ENCODE peak calls at places on chromosomes 13 and 19, in four cellular contexts. W is K562, U is GM12878, Y is HepG2. B is an unnamed sample.

GRCh38 chr13:57970404-57970803 is 338.9 kb downstream of the PCDH17 start:
- DNase-seq in Y (no peak), U (no peak), W (no peak), B (no peak)

GRCh38 chr13:99214232-99214631 is 13.6 kb downstream of the UBAC2 start:
- DNase-seq in Y (no peak), U (peak), W (no peak), B (no peak)

GRCh38 chr19:42216653-42217521 is 590 bp downstream of the DEDD2 start:
- DNase-seq in Y (peak), U (no peak), W (peak), B (peak)

GRCh38 chr19:24098359-24098758 is 11.4 kb downstream of the ZNF254 start:
- DNase-seq in W (no peak), U (no peak), Y (no peak), B (no peak)

GRCh38 chr19:18098891-18099622 is 1.5 kb downstream of the MAST3 start:
- DNase-seq in W (peak), U (peak), Y (no peak), B (no peak)

GRCh38 chr19:41442473-41443360 is at the start of gene ERICH4:
- DNase-seq in Y (no peak), W (no peak), U (no peak), B (no peak)

GRCh38 chr13:77338961-77339401 is 12.1 kb upstream of the MYCBP2 start:
- DNase-seq in Y (no peak), U (no peak), W (no peak), B (no peak)

GRCh38 chr19:33394006-33394722 is 20.7 kb downstream of the CEBPG start:
- DNase-seq in U (no peak), Y (peak), W (no peak), B (no peak)

GRCh38 chr19:4370418-4371041 is 27.2 kb downstream of the MPND start:
- DNase-seq in Y (no peak), W (no peak), U (no peak), B (no peak)

GRCh38 chr19:52778811-52779210 is 7.8 kb downstream of the ZNF600 start:
- DNase-seq in U (peak), W (no peak), Y (no peak), B (no peak)

GRCh38 chr19:8302357-8302691 is 5.8 kb downstream of the CD320 start:
- DNase-seq in Y (no peak), U (no peak), W (peak), B (no peak)

GRCh38 chr19:46366620-46367277 is 19.9 kb downstream of the PPP5C start:
- DNase-seq in Y (no peak), W (no peak), U (no peak), B (no peak)

GRCh38 chr13:96751089-96751488 is 243.2 kb downstream of the OXGR1 start:
- DNase-seq in W (no peak), Y (no peak), U (no peak), B (no peak)

GRCh38 chr13:51811046-51811445 is 7.1 kb upstream of the DHRS12 start:
- DNase-seq in W (no peak), U (no peak), Y (no peak), B (no peak)

GRCh38 chr19:47240996-47241918 is 10.3 kb upstream of the BBC3 start:
- DNase-seq in W (peak), U (no peak), Y (peak), B (peak)

GRCh38 chr13:60583911-60584753 is 187.1 kb downstream of the TDRD3 start:
- DNase-seq in Y (no peak), W (peak), U (no peak), B (no peak)

GRCh38 chr19:41541990-41542584 is 33.9 kb upstream of the CEACAM21 start:
- DNase-seq in Y (peak), W (peak), U (no peak), B (peak)

GRCh38 chr13:93927431-93927830 is 552.1 kb downstream of the DCT start:
- DNase-seq in W (no peak), Y (no peak), U (no peak), B (no peak)

GRCh38 chr13:94886191-94886590 is 173.8 kb upstream of the SOX21 start:
- DNase-seq in Y (no peak), U (no peak), W (no peak), B (no peak)

GRCh38 chr13:18992791-18993190 is 188.8 kb downstream of the TUBA3C start:
- DNase-seq in W (no peak), Y (no peak), U (no peak), B (no peak)

GRCh38 chr19:52665529-52665928 is 27.4 kb upstream of the ZNF83 start:
- DNase-seq in U (no peak), Y (no peak), W (peak), B (no peak)

GRCh38 chr13:110390572-110390971 is 83.5 kb downstream of the COL4A2 start:
- DNase-seq in Y (no peak), W (no peak), U (no peak), B (no peak)
- TF ChIP-seq NFIC in Y (no peak), W (no peak), U (no peak), B (no peak)

DNA sequence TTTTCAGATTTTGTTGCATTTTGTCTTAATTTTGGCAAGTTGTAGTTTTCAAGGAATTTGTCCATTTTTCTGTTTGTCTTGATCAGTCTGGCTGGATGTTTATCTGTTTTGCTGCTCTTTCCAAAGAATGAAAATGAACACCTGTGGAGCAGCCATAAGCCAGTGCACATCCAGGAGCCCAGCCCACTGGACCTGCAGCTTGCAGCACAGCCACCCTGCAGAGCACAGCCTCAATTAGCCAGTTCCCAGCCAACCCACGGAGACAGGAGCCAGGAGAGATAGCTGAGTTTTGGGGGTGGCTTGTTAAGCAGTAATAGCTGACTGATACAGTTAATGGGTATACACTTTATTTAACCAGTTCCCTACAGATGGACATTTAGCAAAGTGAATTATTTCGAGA is 38.0 kb upstream of the URI1 start:
- DNase-seq in U (no peak), W (no peak), Y (no peak), B (no peak)
- TF ChIP-seq NFIC in U (no peak), W (no peak), Y (no peak), B (no peak)

GRCh38 chr13:21137696-21138095 is 38.7 kb downstream of the SKA3 start:
- DNase-seq in W (no peak), Y (peak), U (no peak), B (no peak)
- TF ChIP-seq NFIC in W (no peak), Y (no peak), U (no peak), B (no peak)

GRCh38 chr13:47039106-47039505 is 142.3 kb upstream of the HTR2A start:
- DNase-seq in U (no peak), Y (no peak), W (no peak), B (no peak)
- TF ChIP-seq NFIC in U (no peak), Y (no peak), W (no peak), B (peak)

GRCh38 chr13:104650426-104650825 is 1584.2 kb upstream of the SLC10A2 start:
- DNase-seq in U (no peak), W (no peak), Y (no peak), B (no peak)
- TF ChIP-seq NFIC in U (no peak), W (no peak), Y (no peak), B (no peak)

GRCh38 chr13:46666727-46667456 is 113.9 kb downstream of the LRCH1 start:
- DNase-seq in U (no peak), W (no peak), Y (no peak), B (no peak)
- TF ChIP-seq NFIC in U (no peak), W (no peak), Y (no peak), B (no peak)

GRCh38 chr19:55165952-55166529 is 372 bp downstream of the DNAAF3 start:
- DNase-seq in W (peak), Y (peak), U (no peak), B (peak)
- TF ChIP-seq NFIC in W (no peak), Y (no peak), U (no peak), B (no peak)

DNA sequence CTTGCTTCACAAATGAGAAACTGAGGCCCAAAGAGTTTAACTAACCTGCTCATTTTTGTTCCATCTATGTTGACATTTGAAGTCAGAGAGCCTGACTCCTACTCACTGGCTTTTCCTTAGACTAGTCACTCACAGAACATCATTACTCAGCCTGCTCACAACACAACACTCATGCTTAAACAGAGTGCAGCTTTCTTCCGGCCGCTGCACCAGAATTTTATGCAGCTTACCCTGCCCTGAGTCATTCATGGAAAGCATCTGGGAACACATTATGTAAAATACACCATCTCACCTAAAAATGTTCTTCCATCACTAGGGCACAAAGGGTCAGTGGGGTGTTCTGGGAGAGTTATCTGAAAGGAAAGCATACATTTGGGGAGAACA is 303.4 kb downstream of the SPRY2 start:
- DNase-seq in U (no peak), Y (no peak), W (no peak), B (no peak)
- TF ChIP-seq NFIC in U (no peak), Y (no peak), W (no peak), B (peak)

GRCh38 chr19:3094638-3095374 is 644 bp downstream of the GNA11 start:
- DNase-seq in U (no peak), W (no peak), Y (no peak), B (no peak)

GRCh38 chr19:3096267-3096901 is 2.2 kb downstream of the GNA11 start:
- DNase-seq in Y (no peak), W (no peak), U (no peak), B (no peak)

GRCh38 chr19:3096902-3097326 is 2.8 kb downstream of the GNA11 start:
- DNase-seq in W (no peak), Y (peak), U (no peak), B (no peak)

GRCh38 chr19:3097442-3097871 is 3.3 kb downstream of the GNA11 start:
- DNase-seq in W (no peak), Y (no peak), U (no peak), B (no peak)

GRCh38 chr19:3095375-3096191 is 1.4 kb downstream of the GNA11 start:
- DNase-seq in W (no peak), Y (peak), U (no peak), B (no peak)
- TF ChIP-seq NFIC in W (no peak), Y (no peak), U (no peak), B (no peak)

B was measured in SK-N-SH.